ENCODE peak calls at places on chromosomes 7 and 10, in seven cellular contexts. One of them, this sample, is unnamed.

GRCh38 chr10:5615263-5615820 is 51.1 kb downstream of the ASB13 start:
- DNase-seq in GM12878: no peak
- DNase-seq in HCT116: no peak
- DNase-seq in CD8-positive, alpha-beta T cell: no peak
- DNase-seq in prostate gland: no peak
- DNase-seq in OCI-LY7: no peak
- DNase-seq in heart left ventricle: no peak
- DNase-seq in this sample: no peak

GRCh38 chr7:52696183-52696582 is 339.2 kb upstream of the POM121L12 start:
- DNase-seq in OCI-LY7: no peak
- DNase-seq in heart left ventricle: no peak
- DNase-seq in HCT116: no peak
- DNase-seq in prostate gland: no peak
- DNase-seq in GM12878: no peak
- DNase-seq in CD8-positive, alpha-beta T cell: no peak
- DNase-seq in this sample: no peak

GRCh38 chr10:71081912-71082311 is 130.5 kb upstream of the UNC5B start:
- DNase-seq in HCT116: no peak
- DNase-seq in OCI-LY7: no peak
- DNase-seq in CD8-positive, alpha-beta T cell: no peak
- DNase-seq in prostate gland: no peak
- DNase-seq in heart left ventricle: peak; percentile 1
- DNase-seq in GM12878: no peak
- DNase-seq in this sample: peak; percentile 1

GRCh38 chr10:86671985-86672710 is 3.8 kb downstream of the LDB3 start:
- DNase-seq in CD8-positive, alpha-beta T cell: no peak
- DNase-seq in HCT116: no peak
- DNase-seq in prostate gland: no peak
- DNase-seq in GM12878: no peak
- DNase-seq in OCI-LY7: peak; percentile 41
- DNase-seq in heart left ventricle: peak; percentile 72
- DNase-seq in this sample: no peak

GRCh38 chr7:30683839-30684238 is 1.6 kb upstream of the CRHR2 start:
- DNase-seq in heart left ventricle: no peak
- DNase-seq in OCI-LY7: no peak
- DNase-seq in HCT116: no peak
- DNase-seq in GM12878: no peak
- DNase-seq in CD8-positive, alpha-beta T cell: no peak
- DNase-seq in prostate gland: no peak
- DNase-seq in this sample: no peak

GRCh38 chr10:124279298-124279697 is 139.4 kb downstream of the OAT start:
- DNase-seq in heart left ventricle: no peak
- DNase-seq in HCT116: no peak
- DNase-seq in OCI-LY7: peak; percentile 27
- DNase-seq in CD8-positive, alpha-beta T cell: no peak
- DNase-seq in prostate gland: no peak
- DNase-seq in GM12878: no peak
- DNase-seq in this sample: no peak

GRCh38 chr10:131829156-131829930 is 71.5 kb upstream of the PPP2R2D start:
- DNase-seq in HCT116: no peak
- DNase-seq in GM12878: no peak
- DNase-seq in heart left ventricle: no peak
- DNase-seq in prostate gland: no peak
- DNase-seq in OCI-LY7: no peak
- DNase-seq in CD8-positive, alpha-beta T cell: no peak
- DNase-seq in this sample: no peak

GRCh38 chr10:52280051-52280450 is 34.0 kb upstream of the DKK1 start:
- DNase-seq in CD8-positive, alpha-beta T cell: no peak
- DNase-seq in GM12878: no peak
- DNase-seq in OCI-LY7: no peak
- DNase-seq in HCT116: no peak
- DNase-seq in heart left ventricle: no peak
- DNase-seq in prostate gland: no peak
- DNase-seq in this sample: no peak

GRCh38 chr10:63769367-63769766 is 248.2 kb downstream of the REEP3 start:
- DNase-seq in OCI-LY7: no peak
- DNase-seq in HCT116: no peak
- DNase-seq in prostate gland: no peak
- DNase-seq in CD8-positive, alpha-beta T cell: no peak
- DNase-seq in heart left ventricle: no peak
- DNase-seq in GM12878: no peak
- DNase-seq in this sample: no peak

GRCh38 chr7:5296627-5297226 is 14.0 kb downstream of the SLC29A4 start:
- DNase-seq in OCI-LY7: peak; percentile 69
- DNase-seq in prostate gland: peak; percentile 22
- DNase-seq in CD8-positive, alpha-beta T cell: peak; percentile 66
- DNase-seq in heart left ventricle: no peak
- DNase-seq in GM12878: peak; percentile 1
- DNase-seq in HCT116: no peak
- DNase-seq in this sample: peak; percentile 63

GRCh38 chr7:98399462-98399861 is 1.4 kb downstream of the BAIAP2L1 start:
- DNase-seq in HCT116: no peak
- DNase-seq in prostate gland: no peak
- DNase-seq in GM12878: no peak
- DNase-seq in heart left ventricle: no peak
- DNase-seq in CD8-positive, alpha-beta T cell: no peak
- DNase-seq in OCI-LY7: no peak
- DNase-seq in this sample: peak; percentile 13

GRCh38 chr7:22147113-22147512 is 201.4 kb upstream of the CDCA7L start:
- DNase-seq in heart left ventricle: no peak
- DNase-seq in OCI-LY7: no peak
- DNase-seq in HCT116: no peak
- DNase-seq in prostate gland: no peak
- DNase-seq in GM12878: no peak
- DNase-seq in CD8-positive, alpha-beta T cell: no peak
- DNase-seq in this sample: peak; percentile 23

GRCh38 chr7:4837814-4838625 is 23.8 kb downstream of the PAPOLB start:
- DNase-seq in GM12878: no peak
- DNase-seq in heart left ventricle: no peak
- DNase-seq in CD8-positive, alpha-beta T cell: no peak
- DNase-seq in prostate gland: no peak
- DNase-seq in OCI-LY7: no peak
- DNase-seq in HCT116: no peak
- DNase-seq in this sample: no peak

GRCh38 chr10:66586073-66586472 is 339.8 kb upstream of the LRRTM3 start:
- DNase-seq in HCT116: no peak
- DNase-seq in prostate gland: no peak
- DNase-seq in GM12878: no peak
- DNase-seq in OCI-LY7: no peak
- DNase-seq in CD8-positive, alpha-beta T cell: no peak
- DNase-seq in heart left ventricle: no peak
- DNase-seq in this sample: peak; percentile 33

GRCh38 chr7:90841759-90842429 is 245.8 kb downstream of the CDK14 start:
- DNase-seq in OCI-LY7: no peak
- DNase-seq in heart left ventricle: no peak
- DNase-seq in HCT116: no peak
- DNase-seq in GM12878: no peak
- DNase-seq in CD8-positive, alpha-beta T cell: no peak
- DNase-seq in prostate gland: no peak
- DNase-seq in this sample: no peak

GRCh38 chr10:29057712-29058426 is 231.0 kb upstream of the LYZL1 start:
- DNase-seq in CD8-positive, alpha-beta T cell: no peak
- DNase-seq in GM12878: no peak
- DNase-seq in prostate gland: peak; percentile 25
- DNase-seq in OCI-LY7: no peak
- DNase-seq in HCT116: no peak
- DNase-seq in heart left ventricle: peak; percentile 57
- DNase-seq in this sample: peak; percentile 92

GRCh38 chr10:122233857-122234348 is 37.2 kb upstream of the BTBD16 start:
- DNase-seq in GM12878: no peak
- DNase-seq in heart left ventricle: peak; percentile 48
- DNase-seq in prostate gland: no peak
- DNase-seq in CD8-positive, alpha-beta T cell: no peak
- DNase-seq in HCT116: no peak
- DNase-seq in OCI-LY7: no peak
- DNase-seq in this sample: no peak

GRCh38 chr10:75404335-75405200 is 3.0 kb upstream of the ZNF503 start:
- DNase-seq in GM12878: no peak
- DNase-seq in heart left ventricle: no peak
- DNase-seq in HCT116: no peak
- DNase-seq in prostate gland: peak; percentile 66
- DNase-seq in CD8-positive, alpha-beta T cell: no peak
- DNase-seq in OCI-LY7: no peak
- DNase-seq in this sample: no peak

GRCh38 chr10:80188713-80189112 is 16.6 kb downstream of the ANXA11 start:
- DNase-seq in HCT116: no peak
- DNase-seq in prostate gland: no peak
- DNase-seq in OCI-LY7: peak; percentile 38
- DNase-seq in CD8-positive, alpha-beta T cell: no peak
- DNase-seq in GM12878: no peak
- DNase-seq in heart left ventricle: no peak
- DNase-seq in this sample: no peak

GRCh38 chr10:97664282-97664850 is 22.7 kb downstream of the AVPI1 start:
- DNase-seq in HCT116: no peak
- DNase-seq in CD8-positive, alpha-beta T cell: no peak
- DNase-seq in OCI-LY7: no peak
- DNase-seq in prostate gland: no peak
- DNase-seq in heart left ventricle: no peak
- DNase-seq in GM12878: no peak
- DNase-seq in this sample: no peak
- H3K36me3 ChIP-seq in HCT116: peaks cover 38% of the 10 kb centered on the region
- H3K36me3 ChIP-seq in CD8-positive, alpha-beta T cell: peaks cover 8% of the 10 kb centered on the region
- H3K36me3 ChIP-seq in OCI-LY7: peaks cover 47% of the 10 kb centered on the region
- H3K36me3 ChIP-seq in prostate gland: no peaks in the 10 kb centered on the region
- H3K36me3 ChIP-seq in heart left ventricle: peaks cover 72% of the 10 kb centered on the region
- H3K36me3 ChIP-seq in GM12878: peaks cover 2% of the 10 kb centered on the region
- H3K36me3 ChIP-seq in this sample: peaks cover 22% of the 10 kb centered on the region

GRCh38 chr10:8998751-8999150 is 944.3 kb downstream of the GATA3 start:
- DNase-seq in prostate gland: no peak
- DNase-seq in HCT116: no peak
- DNase-seq in OCI-LY7: no peak
- DNase-seq in CD8-positive, alpha-beta T cell: no peak
- DNase-seq in heart left ventricle: no peak
- DNase-seq in GM12878: no peak
- DNase-seq in this sample: no peak

GRCh38 chr10:9004736-9005135 is 950.2 kb downstream of the GATA3 start:
- DNase-seq in HCT116: no peak
- DNase-seq in OCI-LY7: no peak
- DNase-seq in prostate gland: no peak
- DNase-seq in heart left ventricle: no peak
- DNase-seq in CD8-positive, alpha-beta T cell: no peak
- DNase-seq in GM12878: no peak
- DNase-seq in this sample: no peak

GRCh38 chr10:9003122-9003521 is 948.6 kb downstream of the GATA3 start:
- DNase-seq in CD8-positive, alpha-beta T cell: no peak
- DNase-seq in GM12878: no peak
- DNase-seq in heart left ventricle: no peak
- DNase-seq in HCT116: no peak
- DNase-seq in OCI-LY7: no peak
- DNase-seq in prostate gland: no peak
- DNase-seq in this sample: no peak
- H3K4me1 ChIP-seq in CD8-positive, alpha-beta T cell: peaks cover 7% of the 10 kb centered on the region
- H3K4me1 ChIP-seq in GM12878: no peaks in the 10 kb centered on the region
- H3K4me1 ChIP-seq in heart left ventricle: no peaks in the 10 kb centered on the region
- H3K4me1 ChIP-seq in HCT116: no peaks in the 10 kb centered on the region
- H3K4me1 ChIP-seq in OCI-LY7: no peaks in the 10 kb centered on the region
- H3K4me1 ChIP-seq in prostate gland: no peaks in the 10 kb centered on the region
- H3K4me1 ChIP-seq in this sample: no peaks in the 10 kb centered on the region

GRCh38 chr7:100966542-100967291 is 2.6 kb upstream of the MUC12 start:
- DNase-seq in OCI-LY7: no peak
- DNase-seq in prostate gland: no peak
- DNase-seq in CD8-positive, alpha-beta T cell: no peak
- DNase-seq in heart left ventricle: no peak
- DNase-seq in HCT116: no peak
- DNase-seq in GM12878: no peak
- DNase-seq in this sample: peak; percentile 22
- H3K4me3 ChIP-seq in OCI-LY7: no peak overlapping the region
- H3K4me3 ChIP-seq in prostate gland: peak overlapping the region; percentile 35
- H3K4me3 ChIP-seq in CD8-positive, alpha-beta T cell: peak overlapping the region; percentile 71
- H3K4me3 ChIP-seq in heart left ventricle: no peak overlapping the region
- H3K4me3 ChIP-seq in HCT116: peak overlapping the region; percentile 63
- H3K4me3 ChIP-seq in GM12878: no peak overlapping the region
- H3K4me3 ChIP-seq in this sample: peak overlapping the region; percentile 42

DNA sequence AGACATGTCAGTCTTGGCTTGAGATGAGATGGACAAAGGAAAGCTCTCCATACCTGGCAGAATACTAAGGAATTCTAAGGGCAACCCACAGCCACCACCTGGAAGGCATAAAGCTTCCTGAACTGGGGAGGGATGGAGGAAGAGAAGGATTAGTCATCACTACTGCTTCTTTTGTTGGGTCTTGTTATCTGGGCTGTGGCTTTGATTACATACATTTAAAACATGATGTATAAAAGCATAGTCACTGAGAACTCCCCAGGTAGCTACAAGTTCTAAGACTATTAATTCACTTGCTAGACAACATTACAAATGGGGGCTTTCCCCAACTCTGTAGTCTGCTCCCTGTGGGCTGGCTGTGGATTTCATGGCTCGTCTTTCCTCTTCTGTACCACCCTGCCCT is 58.2 kb downstream of the RBM33 start:
- DNase-seq in OCI-LY7: no peak
- DNase-seq in heart left ventricle: no peak
- DNase-seq in GM12878: no peak
- DNase-seq in CD8-positive, alpha-beta T cell: no peak
- DNase-seq in HCT116: no peak
- DNase-seq in prostate gland: no peak
- DNase-seq in this sample: no peak
- H3K36me3 ChIP-seq in OCI-LY7: peaks cover 99% of the 10 kb centered on the region
- H3K36me3 ChIP-seq in heart left ventricle: peaks cover 79% of the 10 kb centered on the region
- H3K36me3 ChIP-seq in GM12878: peaks cover 10% of the 10 kb centered on the region
- H3K36me3 ChIP-seq in CD8-positive, alpha-beta T cell: peaks cover 36% of the 10 kb centered on the region
- H3K36me3 ChIP-seq in HCT116: peaks cover 28% of the 10 kb centered on the region
- H3K36me3 ChIP-seq in prostate gland: no peaks in the 10 kb centered on the region
- H3K36me3 ChIP-seq in this sample: peaks cover 60% of the 10 kb centered on the region